ENCODE peak calls at places on chromosomes 1 and 21, in ten cellular contexts. R is iPS-NIHi11; L is DND-41; E is NCI-H1436; P is T47D; F is stimulated activated CD4-positive, alpha-beta T cell treated with anti-CD3 and anti-CD28 coated beads, Interleukin-4, amount 100 ng/mL, for 48 hours; G is anterior cingulate cortex; Y is GM03348; K is neuronal stem cell; H is activated CD4-positive, alpha-beta T cell treated with anti-CD3 and anti-CD28 coated beads for 48 hours. C is an unnamed sample.

GRCh38 chr21:43189936-43190335 is 21.1 kb downstream of the CRYAA start:
- DNase-seq in K (no peak), R (no peak), L (no peak), P (no peak), H (no peak), E (no peak), Y (no peak), G (no peak), F (no peak), C (no peak)

GRCh38 chr1:198157847-198158765 is 1.3 kb downstream of the NEK7 start:
- DNase-seq in L (peak), H (peak), Y (no peak), R (no peak), K (peak), F (no peak), G (no peak), E (no peak), P (no peak), C (no peak)

GRCh38 chr1:208107817-208108608 is 136.2 kb downstream of the PLXNA2 start:
- DNase-seq in H (no peak), R (no peak), K (no peak), P (no peak), Y (peak), G (no peak), F (no peak), E (no peak), L (no peak), C (peak)

GRCh38 chr1:22317231-22317919 is 134.3 kb upstream of the ZBTB40 start:
- DNase-seq in R (peak), G (no peak), L (peak), F (peak), Y (peak), H (peak), K (peak), E (peak), P (no peak), C (peak)

GRCh38 chr1:113903496-113904291 is 905 bp downstream of the AP4B1 start:
- DNase-seq in L (peak), H (peak), F (peak), G (no peak), Y (no peak), P (no peak), E (no peak), K (no peak), R (no peak), C (no peak)

GRCh38 chr21:39137248-39138186 is 45.7 kb downstream of the PSMG1 start:
- DNase-seq in G (no peak), L (peak), K (no peak), E (no peak), F (no peak), H (peak), R (peak), P (no peak), Y (peak), C (no peak)

GRCh38 chr1:239719642-239720258 is 333.4 kb downstream of the CHRM3 start:
- DNase-seq in K (no peak), F (peak), R (no peak), P (no peak), G (no peak), Y (no peak), E (no peak), H (peak), L (peak), C (no peak)

GRCh38 chr1:71843023-71843422 is 439.3 kb downstream of the NEGR1 start:
- DNase-seq in H (no peak), Y (no peak), F (no peak), L (no peak), R (no peak), K (no peak), G (no peak), E (no peak), P (no peak), C (no peak)

GRCh38 chr1:213564215-213564659 is 423.5 kb upstream of the PROX1 start:
- DNase-seq in G (no peak), K (peak), H (no peak), E (no peak), R (peak), P (no peak), Y (no peak), L (no peak), F (no peak), C (no peak)

GRCh38 chr21:28805885-28806284 is 186.8 kb downstream of the LTN1 start:
- DNase-seq in F (no peak), E (no peak), K (no peak), Y (peak), H (no peak), G (no peak), P (no peak), R (no peak), L (no peak), C (no peak)

GRCh38 chr1:50633465-50633864 is 210.2 kb upstream of the DMRTA2 start:
- DNase-seq in G (no peak), L (no peak), Y (no peak), R (no peak), P (no peak), K (no peak), E (peak), F (no peak), H (no peak), C (no peak)

GRCh38 chr21:35529141-35529863 is 480.2 kb upstream of the RUNX1 start:
- DNase-seq in G (no peak), K (no peak), R (no peak), Y (peak), E (no peak), P (no peak), H (no peak), L (peak), F (peak), C (no peak)

GRCh38 chr21:17495680-17496079 is 17.2 kb upstream of the CXADR start:
- DNase-seq in F (no peak), P (no peak), R (no peak), G (no peak), L (no peak), Y (no peak), E (no peak), K (no peak), H (no peak), C (peak)

GRCh38 chr1:63524166-63524565 is 841 bp downstream of the EFCAB7 start:
- DNase-seq in L (no peak), G (no peak), H (no peak), E (no peak), R (no peak), P (no peak), F (no peak), K (no peak), Y (no peak), C (no peak)

GRCh38 chr1:206144605-206145004 is 27.4 kb upstream of the AVPR1B start:
- DNase-seq in R (no peak), K (no peak), E (no peak), H (no peak), L (no peak), F (no peak), Y (no peak), G (no peak), P (no peak), C (no peak)

GRCh38 chr1:109918077-109918606 is 7.5 kb downstream of the CSF1 start:
- DNase-seq in E (no peak), P (no peak), R (no peak), F (no peak), L (no peak), K (no peak), G (no peak), H (no peak), Y (no peak), C (no peak)

GRCh38 chr21:46120301-46121285 is 22.7 kb downstream of the COL6A2 start:
- DNase-seq in Y (no peak), R (peak), P (no peak), K (no peak), L (no peak), G (no peak), E (no peak), F (no peak), H (peak), C (no peak)

GRCh38 chr1:223785808-223786207 is 59.9 kb downstream of the TP53BP2 start:
- DNase-seq in L (no peak), G (no peak), F (no peak), E (no peak), K (no peak), P (no peak), R (no peak), Y (no peak), H (no peak), C (no peak)

GRCh38 chr1:225454067-225454618 is 26.3 kb upstream of the LBR start:
- DNase-seq in P (no peak), K (no peak), Y (no peak), E (peak), L (no peak), R (no peak), F (no peak), H (no peak), G (no peak), C (peak)